ENCODE peak calls at places on chromosomes 2 and 18, in nine cellular contexts. J is upper lobe of right lung; R is effector memory CD4-positive, alpha-beta T cell; F is heart right ventricle; V is uterus; K is lower lobe of right lung; P is breast epithelium; S is GM23338; Y is right lobe of liver. N is an unnamed sample.

GRCh38 chr18:24734058-24734457 is 273.6 kb downstream of the HRH4 start:
- DNase-seq in J (no peak), R (no peak), F (no peak), V (peak; percentile 34), K (no peak), P (no peak), S (peak; percentile 58), Y (no peak), N (no peak)

GRCh38 chr18:45730832-45731545 is 7.0 kb downstream of the SLC14A1 start:
- DNase-seq in J (no peak), R (no peak), F (no peak), V (no peak), K (no peak), P (no peak), S (no peak), Y (no peak), N (no peak)

GRCh38 chr2:112092286-112093041 is 37.4 kb downstream of the TMEM87B start:
- DNase-seq in J (no peak), R (no peak), F (no peak), V (no peak), K (no peak), P (no peak), S (peak; percentile 3), Y (no peak), N (no peak)

GRCh38 chr2:69588945-69589344 is 54.6 kb downstream of the AAK1 start:
- DNase-seq in J (no peak), R (no peak), F (no peak), V (no peak), K (no peak), P (no peak), S (no peak), Y (no peak), N (no peak)

GRCh38 chr2:20438334-20439192 is 8.3 kb upstream of the RHOB start:
- DNase-seq in J (no peak), R (no peak), F (no peak), V (no peak), K (no peak), P (no peak), S (no peak), Y (peak; percentile 48), N (no peak)

GRCh38 chr18:34985963-34986362 is 55.2 kb upstream of the MAPRE2 start:
- DNase-seq in J (no peak), R (no peak), F (no peak), V (no peak), K (no peak), P (no peak), S (no peak), Y (no peak), N (no peak)

GRCh38 chr18:63971320-63972071 is 1.6 kb downstream of the SERPINB8 start:
- DNase-seq in J (no peak), R (no peak), F (no peak), V (no peak), K (no peak), P (no peak), S (peak; percentile 60), Y (no peak), N (no peak)

GRCh38 chr18:76524900-76525698 is 30.1 kb upstream of the ZNF516 start:
- DNase-seq in J (no peak), R (no peak), F (no peak), V (peak; percentile 61), K (no peak), P (no peak), S (peak; percentile 65), Y (no peak), N (no peak)

GRCh38 chr18:49094136-49094535 is 143.4 kb upstream of the SMAD7 start:
- DNase-seq in J (no peak), R (no peak), F (no peak), V (no peak), K (no peak), P (no peak), S (no peak), Y (no peak), N (no peak)

GRCh38 chr2:11234309-11234708 is 79.0 kb downstream of the SLC66A3 start:
- DNase-seq in J (no peak), R (no peak), F (no peak), V (no peak), K (no peak), P (no peak), S (no peak), Y (no peak), N (no peak)

GRCh38 chr2:23286765-23287155 is 98.2 kb upstream of the KLHL29 start:
- DNase-seq in J (no peak), R (no peak), F (peak; percentile 25), V (peak; percentile 81), K (no peak), P (peak; percentile 57), S (no peak), Y (peak; percentile 52), N (no peak)

GRCh38 chr2:172300851-172301250 is 126.5 kb upstream of the ITGA6 start:
- DNase-seq in J (no peak), R (no peak), F (no peak), V (no peak), K (no peak), P (no peak), S (no peak), Y (no peak), N (no peak)

GRCh38 chr2:42169869-42170465 is 814 bp downstream of the EML4 start:
- DNase-seq in J (no peak), R (no peak), F (no peak), V (no peak), K (no peak), P (no peak), S (peak; percentile 29), Y (no peak), N (no peak)

DNA sequence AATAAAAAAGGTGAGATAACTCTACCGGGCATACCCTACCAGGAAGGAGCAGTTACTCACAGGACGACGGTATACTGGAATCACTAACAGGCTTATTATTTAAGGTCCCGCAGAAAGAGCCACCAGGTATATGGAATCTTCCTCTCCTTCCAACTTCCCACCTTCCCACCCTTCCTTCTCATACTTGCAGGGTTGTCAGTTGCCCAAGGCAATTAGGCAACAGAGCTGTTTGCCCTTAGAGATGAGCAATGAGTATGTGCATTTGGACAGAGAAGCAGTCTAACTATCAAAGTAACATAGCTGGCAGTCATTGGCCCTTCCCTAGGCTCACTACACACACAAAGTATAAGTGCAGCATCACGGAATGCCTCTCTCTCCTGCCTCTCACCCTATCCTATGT is 32.1 kb upstream of the EVA1A start:
- DNase-seq in J (no peak), R (no peak), F (no peak), V (no peak), K (no peak), P (no peak), S (no peak), Y (no peak), N (no peak)
- H3K4me1 ChIP-seq in J (no peaks in the 10 kb centered on the region), R (no peaks in the 10 kb centered on the region), F (no peaks in the 10 kb centered on the region), V (no peaks in the 10 kb centered on the region), K (no peaks in the 10 kb centered on the region), P (no peaks in the 10 kb centered on the region), S (no peaks in the 10 kb centered on the region), Y (no peaks in the 10 kb centered on the region), N (no peaks in the 10 kb centered on the region)

DNA sequence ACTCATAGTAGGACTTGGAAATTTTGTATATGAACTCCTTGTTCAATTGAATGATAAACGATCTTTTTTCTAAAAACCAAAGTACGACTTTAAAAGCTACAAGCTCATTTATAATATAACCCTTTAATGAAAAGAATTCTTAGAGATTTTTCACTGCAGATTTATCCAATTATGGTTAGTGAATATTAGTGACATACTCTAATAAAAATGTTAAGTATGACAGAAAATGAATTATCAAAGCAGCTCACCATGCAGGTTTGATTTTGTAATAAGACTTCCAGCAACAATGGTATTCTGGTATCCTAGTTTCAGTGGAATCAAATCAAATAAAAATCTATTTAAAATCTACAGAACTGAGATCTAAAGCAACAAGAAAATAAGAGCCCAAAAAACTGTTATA is 38.5 kb downstream of the PRPF40A start:
- DNase-seq in J (no peak), R (no peak), F (no peak), V (no peak), K (no peak), P (no peak), S (no peak), Y (no peak), N (no peak)
- H3K27ac ChIP-seq in J (no peak overlapping the region), R (no peak overlapping the region), F (no peak overlapping the region), V (no peak overlapping the region), K (no peak overlapping the region), P (no peak overlapping the region), S (no peak overlapping the region), Y (no peak overlapping the region), N (no peak overlapping the region)

GRCh38 chr2:167383610-167384194 is 495.4 kb downstream of the XIRP2 start:
- DNase-seq in J (no peak), R (no peak), F (no peak), V (no peak), K (no peak), P (no peak), S (no peak), Y (no peak), N (no peak)
- H3K4me1 ChIP-seq in J (no peaks in the 10 kb centered on the region), R (no peaks in the 10 kb centered on the region), F (no peaks in the 10 kb centered on the region), V (no peaks in the 10 kb centered on the region), K (no peaks in the 10 kb centered on the region), P (no peaks in the 10 kb centered on the region), S (peaks cover 78% of the 10 kb centered on the region), Y (no peaks in the 10 kb centered on the region), N (no peaks in the 10 kb centered on the region)

GRCh38 chr2:33706410-33706809 is 107.3 kb upstream of the FAM98A start:
- DNase-seq in J (no peak), R (no peak), F (no peak), V (no peak), K (no peak), P (no peak), S (no peak), Y (no peak), N (no peak)

GRCh38 chr2:33709986-33710385 is 110.9 kb upstream of the FAM98A start:
- DNase-seq in J (no peak), R (no peak), F (no peak), V (no peak), K (no peak), P (no peak), S (no peak), Y (no peak), N (no peak)

GRCh38 chr2:33704352-33704751 is 105.3 kb upstream of the FAM98A start:
- DNase-seq in J (no peak), R (no peak), F (no peak), V (no peak), K (no peak), P (no peak), S (no peak), Y (no peak), N (no peak)

GRCh38 chr2:33712674-33713073 is 113.6 kb upstream of the FAM98A start:
- DNase-seq in J (no peak), R (no peak), F (no peak), V (no peak), K (no peak), P (no peak), S (peak; percentile 48), Y (no peak), N (no peak)

DNA sequence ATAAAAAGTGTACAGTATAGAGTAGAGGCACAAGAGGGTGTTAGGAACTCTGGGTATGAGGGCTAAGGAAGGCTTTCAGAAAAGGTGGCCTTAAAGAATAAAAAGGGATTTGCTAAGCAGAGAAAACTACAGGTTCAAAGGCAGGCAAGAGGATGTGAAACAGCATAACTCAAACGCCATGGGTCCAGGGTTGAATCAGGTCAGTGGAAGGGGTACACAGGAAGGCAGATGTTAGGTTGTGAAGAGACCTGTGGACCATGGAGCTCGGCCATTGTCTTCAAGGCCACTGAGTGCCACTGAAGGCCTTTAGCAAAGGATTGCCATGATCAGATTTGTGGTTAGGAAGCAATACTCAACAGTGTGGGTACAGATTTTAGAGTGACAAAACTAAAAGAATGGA is 108.2 kb upstream of the FAM98A start:
- DNase-seq in J (no peak), R (no peak), F (no peak), V (no peak), K (no peak), P (no peak), S (no peak), Y (no peak), N (no peak)
- H3K27ac ChIP-seq in J (no peak overlapping the region), R (no peak overlapping the region), F (no peak overlapping the region), V (no peak overlapping the region), K (no peak overlapping the region), P (no peak overlapping the region), S (no peak overlapping the region), Y (no peak overlapping the region), N (no peak overlapping the region)

GRCh38 chr2:183579686-183580085 is 455.4 kb downstream of the NUP35 start:
- DNase-seq in J (no peak), R (no peak), F (no peak), V (no peak), K (no peak), P (no peak), S (peak; percentile 34), Y (no peak), N (no peak)
- H3K4me1 ChIP-seq in J (no peaks in the 10 kb centered on the region), R (no peaks in the 10 kb centered on the region), F (no peaks in the 10 kb centered on the region), V (no peaks in the 10 kb centered on the region), K (no peaks in the 10 kb centered on the region), P (no peaks in the 10 kb centered on the region), S (peaks cover 14% of the 10 kb centered on the region), Y (no peaks in the 10 kb centered on the region), N (no peaks in the 10 kb centered on the region)

N was measured in left lung.